ENCODE peak calls at places on chromosomes 5 and 9, in six cellular contexts. T, S, G, O, F and V are unnamed samples.

GRCh38 chr9:71249729-71250317 is 128.4 kb upstream of the TRPM3 start:
- DNase-seq in G (no peak), S (no peak), F (peak; percentile 74), O (peak; percentile 70), T (peak; percentile 57), V (peak; percentile 51)

GRCh38 chr5:93868851-93869250 is 127.5 kb upstream of the POU5F2 start:
- DNase-seq in G (no peak), S (no peak), O (no peak), T (no peak), F (no peak), V (no peak)

GRCh38 chr9:19104528-19105282 is 2.0 kb upstream of the HAUS6 start:
- DNase-seq in F (no peak), S (peak; percentile 38), O (no peak), T (no peak), G (no peak), V (no peak)

GRCh38 chr9:134855231-134855899 is 25.2 kb upstream of the FCN2 start:
- DNase-seq in G (no peak), F (no peak), S (no peak), T (no peak), O (no peak), V (no peak)

GRCh38 chr9:96515629-96516470 is 65.9 kb downstream of the HABP4 start:
- DNase-seq in G (no peak), S (no peak), O (no peak), F (no peak), T (no peak), V (no peak)

GRCh38 chr9:134983094-134983493 is 65.4 kb upstream of the FCN1 start:
- DNase-seq in F (peak; percentile 3), G (no peak), T (no peak), S (no peak), O (no peak), V (no peak)

GRCh38 chr5:179243333-179243732 is 101.9 kb downstream of the ADAMTS2 start:
- DNase-seq in F (no peak), O (no peak), G (no peak), T (no peak), S (no peak), V (peak; percentile 1)

GRCh38 chr9:26034776-26035175 is 356.5 kb upstream of the TUSC1 start:
- DNase-seq in T (no peak), S (no peak), G (no peak), F (no peak), O (no peak), V (no peak)

GRCh38 chr5:6759401-6759800 is 46.2 kb downstream of the TENT4A start:
- DNase-seq in F (peak; percentile 49), S (no peak), G (no peak), T (no peak), O (no peak), V (no peak)

GRCh38 chr9:76534031-76534430 is 75.0 kb downstream of the GCNT1 start:
- DNase-seq in F (no peak), T (no peak), O (no peak), G (no peak), S (no peak), V (no peak)

GRCh38 chr9:104984994-104985393 is 57.0 kb upstream of the ABCA1 start:
- DNase-seq in G (no peak), O (no peak), S (no peak), F (no peak), T (no peak), V (no peak)

GRCh38 chr5:128304121-128304520 is 220.6 kb downstream of the SLC12A2 start:
- DNase-seq in F (peak; percentile 22), T (no peak), S (no peak), O (peak; percentile 23), G (no peak), V (no peak)

GRCh38 chr9:121675969-121676822 is 24.8 kb downstream of the DAB2IP start:
- DNase-seq in G (no peak), S (no peak), F (no peak), T (no peak), O (no peak), V (no peak)

GRCh38 chr5:55278778-55279177 is 28.7 kb downstream of the DHX29 start:
- DNase-seq in T (no peak), O (no peak), F (peak; percentile 1), S (no peak), G (no peak), V (no peak)

GRCh38 chr9:120043448-120043847 is 536.5 kb downstream of the CDK5RAP2 start:
- DNase-seq in S (no peak), T (no peak), O (no peak), F (no peak), G (no peak), V (no peak)

DNA sequence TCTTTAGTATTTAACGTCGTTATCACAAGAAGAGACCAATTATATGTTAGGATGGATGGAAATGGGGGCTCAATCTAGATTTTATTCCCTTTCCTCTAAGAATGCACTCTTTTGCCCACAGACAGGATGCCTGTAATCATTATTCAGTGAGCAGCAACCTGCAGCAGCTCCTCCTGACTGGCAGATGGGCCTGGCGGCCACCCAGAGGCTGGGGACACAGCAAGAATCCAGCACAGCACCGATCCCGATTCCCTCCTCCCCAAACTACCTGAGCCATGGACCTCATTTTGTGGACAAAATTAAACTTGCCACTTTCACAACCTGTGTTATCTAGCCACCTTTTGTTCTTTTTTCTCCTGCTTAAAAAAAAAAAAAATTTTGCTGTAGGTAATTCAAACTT is 101.0 kb downstream of the USP20 start:
- DNase-seq in T (no peak), F (no peak), G (no peak), S (no peak), O (no peak), V (no peak)
- H3K27ac ChIP-seq in T (no peak overlapping the region), F (no peak overlapping the region), G (no peak overlapping the region), S (peak overlapping the region; percentile 90), O (peak overlapping the region; percentile 74), V (no peak overlapping the region)

GRCh38 chr5:79170661-79171060 is 59.1 kb downstream of the BHMT start:
- DNase-seq in F (no peak), G (no peak), S (no peak), O (no peak), T (no peak), V (no peak)
- H3K4me3 ChIP-seq in F (no peak overlapping the region), G (no peak overlapping the region), S (no peak overlapping the region), O (no peak overlapping the region), T (no peak overlapping the region), V (no peak overlapping the region)

GRCh38 chr9:35792044-35792813 is 838 bp downstream of the NPR2 start:
- DNase-seq in T (no peak), O (no peak), S (no peak), G (no peak), F (no peak), V (no peak)

GRCh38 chr9:35791321-35791921 is at the start of gene NPR2:
- DNase-seq in G (no peak), T (no peak), F (no peak), S (peak; percentile 49), O (no peak), V (no peak)

GRCh38 chr9:35795701-35796100 is 4.3 kb downstream of the NPR2 start:
- DNase-seq in F (peak; percentile 67), G (no peak), T (no peak), S (no peak), O (no peak), V (no peak)

GRCh38 chr9:35792826-35793225 is 1.4 kb downstream of the NPR2 start:
- DNase-seq in O (no peak), S (no peak), G (no peak), F (no peak), T (no peak), V (no peak)

DNA sequence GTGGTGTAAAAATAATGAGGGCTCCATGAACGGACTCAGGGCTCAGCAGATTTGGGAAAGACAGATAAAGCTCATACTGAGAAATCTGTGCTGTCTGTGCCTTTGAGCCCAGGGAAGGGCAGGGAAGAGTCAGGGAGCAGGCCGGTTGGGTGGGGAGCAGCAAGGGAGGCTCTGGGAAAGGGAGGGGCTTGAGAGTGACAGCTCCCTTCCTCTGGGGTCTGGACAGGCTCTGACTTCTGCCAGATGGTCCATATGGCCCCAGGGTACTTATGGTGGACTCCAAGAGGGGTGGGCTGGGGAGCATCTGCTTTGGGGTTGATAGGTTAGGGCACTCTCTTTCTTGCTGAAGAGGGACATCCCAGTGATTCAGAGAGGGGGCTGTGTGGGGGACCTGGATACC is 2.1 kb downstream of the NPR2 start:
- DNase-seq in G (no peak), F (no peak), T (no peak), O (no peak), S (no peak), V (no peak)
- H3K27ac ChIP-seq in G (no peak overlapping the region), F (no peak overlapping the region), T (no peak overlapping the region), O (no peak overlapping the region), S (peak overlapping the region; percentile 63), V (no peak overlapping the region)

GRCh38 chr5:159061186-159061796 is 38.4 kb downstream of the EBF1 start:
- DNase-seq in T (peak; percentile 57), F (no peak), O (no peak), G (no peak), S (peak; percentile 63), V (no peak)
- H3K4me3 ChIP-seq in T (peak overlapping the region; percentile 19), F (no peak overlapping the region), O (no peak overlapping the region), G (no peak overlapping the region), S (peak overlapping the region; percentile 24), V (no peak overlapping the region)

GRCh38 chr5:32443145-32443540 is 1.4 kb downstream of the ZFR start:
- DNase-seq in T (no peak), G (no peak), S (no peak), O (no peak), F (peak; percentile 41), V (no peak)
- H3K27ac ChIP-seq in T (no peak overlapping the region), G (peak overlapping the region; percentile 66), S (peak overlapping the region; percentile 89), O (peak overlapping the region; percentile 90), F (peak overlapping the region; percentile 75), V (no peak overlapping the region)

GRCh38 chr5:111251941-111252340 is 27.8 kb downstream of the CAMK4 start:
- DNase-seq in T (no peak), F (no peak), G (no peak), O (no peak), S (no peak), V (no peak)
- H3K4me3 ChIP-seq in T (no peak overlapping the region), F (no peak overlapping the region), G (no peak overlapping the region), O (no peak overlapping the region), S (no peak overlapping the region), V (no peak overlapping the region)